ENCODE peak calls at places on chromosomes 2 and 18, in six cellular contexts. One of them, this sample, is unnamed.
A peak's percentile ranks its signal among the peaks of the same experiment; 100 is the strongest.

GRCh38 chr2:110099471-110100225 is 16.0 kb downstream of the MALL start:
- DNase-seq in neural progenitor cell: no peak
- DNase-seq in right cardiac atrium: no peak
- DNase-seq in SJSA1: no peak
- DNase-seq in neuronal stem cell: no peak
- DNase-seq in CD4-positive, alpha-beta T cell: no peak
- DNase-seq in this sample: no peak

GRCh38 chr2:217886720-217887309 is 116.0 kb downstream of the TNS1 start:
- DNase-seq in right cardiac atrium: peak; percentile 80
- DNase-seq in neuronal stem cell: peak; percentile 76
- DNase-seq in SJSA1: peak; percentile 74
- DNase-seq in CD4-positive, alpha-beta T cell: peak; percentile 41
- DNase-seq in neural progenitor cell: peak; percentile 87
- DNase-seq in this sample: peak; percentile 82

GRCh38 chr18:45481846-45482245 is 133.4 kb upstream of the SLC14A2 start:
- DNase-seq in right cardiac atrium: no peak
- DNase-seq in neural progenitor cell: no peak
- DNase-seq in CD4-positive, alpha-beta T cell: no peak
- DNase-seq in neuronal stem cell: no peak
- DNase-seq in SJSA1: no peak
- DNase-seq in this sample: no peak

GRCh38 chr2:128438091-128438490 is 119.4 kb upstream of the HS6ST1 start:
- DNase-seq in CD4-positive, alpha-beta T cell: no peak
- DNase-seq in SJSA1: peak; percentile 41
- DNase-seq in right cardiac atrium: no peak
- DNase-seq in neural progenitor cell: no peak
- DNase-seq in neuronal stem cell: no peak
- DNase-seq in this sample: no peak

GRCh38 chr18:50802133-50802532 is 17.7 kb downstream of the MRO start:
- DNase-seq in CD4-positive, alpha-beta T cell: no peak
- DNase-seq in neuronal stem cell: no peak
- DNase-seq in right cardiac atrium: no peak
- DNase-seq in neural progenitor cell: no peak
- DNase-seq in SJSA1: no peak
- DNase-seq in this sample: no peak

GRCh38 chr2:11676640-11677039 is 6.6 kb upstream of the NTSR2 start:
- DNase-seq in SJSA1: no peak
- DNase-seq in neural progenitor cell: no peak
- DNase-seq in CD4-positive, alpha-beta T cell: no peak
- DNase-seq in right cardiac atrium: no peak
- DNase-seq in neuronal stem cell: no peak
- DNase-seq in this sample: no peak

GRCh38 chr2:8566788-8567468 is 114.9 kb upstream of the ID2 start:
- DNase-seq in CD4-positive, alpha-beta T cell: no peak
- DNase-seq in neural progenitor cell: no peak
- DNase-seq in right cardiac atrium: peak; percentile 74
- DNase-seq in SJSA1: no peak
- DNase-seq in neuronal stem cell: no peak
- DNase-seq in this sample: no peak

GRCh38 chr2:17311771-17312511 is 206.3 kb downstream of the RAD51AP2 start:
- DNase-seq in neural progenitor cell: no peak
- DNase-seq in neuronal stem cell: no peak
- DNase-seq in SJSA1: no peak
- DNase-seq in right cardiac atrium: no peak
- DNase-seq in CD4-positive, alpha-beta T cell: no peak
- DNase-seq in this sample: no peak

GRCh38 chr2:205022751-205023150 is 477.5 kb downstream of the PARD3B start:
- DNase-seq in SJSA1: no peak
- DNase-seq in right cardiac atrium: no peak
- DNase-seq in neuronal stem cell: no peak
- DNase-seq in neural progenitor cell: no peak
- DNase-seq in CD4-positive, alpha-beta T cell: no peak
- DNase-seq in this sample: no peak

GRCh38 chr2:9637330-9637729 is 6.5 kb upstream of the YWHAQ start:
- DNase-seq in right cardiac atrium: no peak
- DNase-seq in CD4-positive, alpha-beta T cell: no peak
- DNase-seq in neuronal stem cell: no peak
- DNase-seq in neural progenitor cell: peak; percentile 25
- DNase-seq in SJSA1: no peak
- DNase-seq in this sample: no peak

GRCh38 chr2:29195796-29196195 is 80.6 kb downstream of the CLIP4 start:
- DNase-seq in neural progenitor cell: no peak
- DNase-seq in SJSA1: no peak
- DNase-seq in CD4-positive, alpha-beta T cell: no peak
- DNase-seq in neuronal stem cell: no peak
- DNase-seq in right cardiac atrium: no peak
- DNase-seq in this sample: no peak

GRCh38 chr2:238638982-238639341 is 208.9 kb upstream of the TWIST2 start:
- DNase-seq in right cardiac atrium: no peak
- DNase-seq in SJSA1: no peak
- DNase-seq in neuronal stem cell: no peak
- DNase-seq in neural progenitor cell: no peak
- DNase-seq in CD4-positive, alpha-beta T cell: no peak
- DNase-seq in this sample: no peak

GRCh38 chr2:241943209-241943850 is 73.8 kb downstream of the RTP5 start:
- DNase-seq in neuronal stem cell: no peak
- DNase-seq in neural progenitor cell: no peak
- DNase-seq in SJSA1: no peak
- DNase-seq in right cardiac atrium: no peak
- DNase-seq in CD4-positive, alpha-beta T cell: no peak
- DNase-seq in this sample: no peak

GRCh38 chr2:120338015-120338414 is 7.9 kb upstream of the INHBB start:
- DNase-seq in SJSA1: no peak
- DNase-seq in neuronal stem cell: no peak
- DNase-seq in neural progenitor cell: no peak
- DNase-seq in CD4-positive, alpha-beta T cell: no peak
- DNase-seq in right cardiac atrium: no peak
- DNase-seq in this sample: no peak

GRCh38 chr2:238141541-238142318 is 3.3 kb downstream of the KLHL30 start:
- DNase-seq in CD4-positive, alpha-beta T cell: no peak
- DNase-seq in SJSA1: peak; percentile 89
- DNase-seq in right cardiac atrium: peak; percentile 71
- DNase-seq in neuronal stem cell: no peak
- DNase-seq in neural progenitor cell: no peak
- DNase-seq in this sample: no peak

GRCh38 chr2:130768191-130768855 is 13.0 kb downstream of the AMER3 start:
- DNase-seq in neural progenitor cell: no peak
- DNase-seq in SJSA1: no peak
- DNase-seq in CD4-positive, alpha-beta T cell: no peak
- DNase-seq in neuronal stem cell: no peak
- DNase-seq in right cardiac atrium: no peak
- DNase-seq in this sample: no peak

GRCh38 chr18:37309059-37309458 is 256.5 kb downstream of the CELF4 start:
- DNase-seq in neuronal stem cell: no peak
- DNase-seq in neural progenitor cell: no peak
- DNase-seq in CD4-positive, alpha-beta T cell: no peak
- DNase-seq in right cardiac atrium: no peak
- DNase-seq in SJSA1: no peak
- DNase-seq in this sample: no peak

GRCh38 chr2:5695641-5696350 is 3.6 kb downstream of the SOX11 start:
- DNase-seq in SJSA1: no peak
- DNase-seq in neuronal stem cell: no peak
- DNase-seq in CD4-positive, alpha-beta T cell: no peak
- DNase-seq in right cardiac atrium: no peak
- DNase-seq in neural progenitor cell: peak; percentile 65
- DNase-seq in this sample: peak; percentile 8

GRCh38 chr2:203730076-203730729 is 23.8 kb downstream of the CD28 start:
- DNase-seq in CD4-positive, alpha-beta T cell: no peak
- DNase-seq in neural progenitor cell: no peak
- DNase-seq in right cardiac atrium: no peak
- DNase-seq in SJSA1: no peak
- DNase-seq in neuronal stem cell: no peak
- DNase-seq in this sample: no peak

GRCh38 chr2:13662055-13662454 is 945.3 kb downstream of the TRIB2 start:
- DNase-seq in CD4-positive, alpha-beta T cell: no peak
- DNase-seq in SJSA1: no peak
- DNase-seq in neuronal stem cell: no peak
- DNase-seq in neural progenitor cell: no peak
- DNase-seq in right cardiac atrium: no peak
- DNase-seq in this sample: no peak

GRCh38 chr2:158501301-158501700 is 44.5 kb downstream of the PKP4 start:
- DNase-seq in right cardiac atrium: peak; percentile 81
- DNase-seq in neuronal stem cell: no peak
- DNase-seq in CD4-positive, alpha-beta T cell: no peak
- DNase-seq in neural progenitor cell: no peak
- DNase-seq in SJSA1: no peak
- DNase-seq in this sample: peak; percentile 61

GRCh38 chr18:3040881-3041280 is 27.9 kb upstream of the LPIN2 start:
- DNase-seq in CD4-positive, alpha-beta T cell: no peak
- DNase-seq in right cardiac atrium: no peak
- DNase-seq in neural progenitor cell: no peak
- DNase-seq in neuronal stem cell: no peak
- DNase-seq in SJSA1: no peak
- DNase-seq in this sample: no peak

GRCh38 chr2:226963528-226963927 is 127.7 kb downstream of the RHBDD1 start:
- DNase-seq in SJSA1: no peak
- DNase-seq in right cardiac atrium: no peak
- DNase-seq in neuronal stem cell: no peak
- DNase-seq in CD4-positive, alpha-beta T cell: no peak
- DNase-seq in neural progenitor cell: peak; percentile 19
- DNase-seq in this sample: no peak

GRCh38 chr2:181581534-181581933 is 75.4 kb downstream of the CERKL start:
- DNase-seq in CD4-positive, alpha-beta T cell: no peak
- DNase-seq in SJSA1: no peak
- DNase-seq in right cardiac atrium: no peak
- DNase-seq in neuronal stem cell: no peak
- DNase-seq in neural progenitor cell: peak; percentile 9
- DNase-seq in this sample: no peak

GRCh38 chr18:51890762-51891161 is 449.2 kb upstream of the DCC start:
- DNase-seq in right cardiac atrium: no peak
- DNase-seq in CD4-positive, alpha-beta T cell: no peak
- DNase-seq in neuronal stem cell: no peak
- DNase-seq in neural progenitor cell: no peak
- DNase-seq in SJSA1: no peak
- DNase-seq in this sample: no peak

DNA sequence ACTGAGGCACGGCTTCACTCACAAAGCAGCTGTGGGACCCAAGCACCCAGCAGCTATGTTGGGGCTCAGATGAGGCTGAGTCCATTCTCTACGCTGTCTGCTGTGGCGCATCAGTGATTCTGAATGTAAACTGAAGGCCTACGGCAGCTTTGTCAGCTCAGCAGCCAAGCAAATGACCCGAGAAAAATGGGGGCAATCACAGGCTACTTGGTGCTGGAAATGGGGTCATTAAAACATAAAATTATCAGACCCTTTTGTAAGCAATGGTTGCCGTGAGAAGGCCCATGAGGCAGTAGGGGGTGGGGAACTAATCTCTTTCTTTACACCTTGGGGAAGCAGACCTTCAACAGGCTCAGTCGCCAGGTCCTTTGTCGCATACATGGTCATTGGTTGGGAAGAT is 83.9 kb upstream of the ZCCHC2 start:
- DNase-seq in right cardiac atrium: no peak
- DNase-seq in neuronal stem cell: no peak
- DNase-seq in neural progenitor cell: no peak
- DNase-seq in SJSA1: no peak
- DNase-seq in CD4-positive, alpha-beta T cell: no peak
- DNase-seq in this sample: no peak
- H3K27ac ChIP-seq in right cardiac atrium: no peak overlapping the region
- H3K27ac ChIP-seq in neuronal stem cell: no peak overlapping the region
- H3K27ac ChIP-seq in neural progenitor cell: no peak overlapping the region
- H3K27ac ChIP-seq in SJSA1: no peak overlapping the region
- H3K27ac ChIP-seq in CD4-positive, alpha-beta T cell: no peak overlapping the region
- H3K27ac ChIP-seq in this sample: no peak overlapping the region

DNA sequence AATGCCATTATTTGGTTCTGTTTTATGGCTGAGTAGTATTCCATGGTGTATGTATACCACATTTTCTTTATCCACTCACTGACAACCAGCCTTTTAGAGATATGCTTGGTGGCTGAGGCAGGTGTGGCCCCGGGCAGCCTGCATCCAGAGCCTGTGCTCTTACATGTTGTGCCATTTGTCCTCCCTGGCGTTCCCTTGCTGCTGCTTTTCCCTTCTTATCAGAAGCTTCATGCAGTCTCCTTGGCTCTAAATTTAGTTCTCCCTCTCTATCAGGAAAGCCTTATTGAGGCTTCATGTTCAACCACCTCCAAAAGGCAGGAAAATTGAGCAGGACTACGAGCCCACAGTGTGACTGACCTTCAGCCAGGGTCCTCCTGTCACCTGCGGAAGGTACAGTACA is 131.7 kb upstream of the ITGA6 start:
- DNase-seq in neural progenitor cell: no peak
- DNase-seq in neuronal stem cell: no peak
- DNase-seq in right cardiac atrium: no peak
- DNase-seq in CD4-positive, alpha-beta T cell: no peak
- DNase-seq in SJSA1: no peak
- DNase-seq in this sample: no peak
- H3K27ac ChIP-seq in neural progenitor cell: no peak overlapping the region
- H3K27ac ChIP-seq in neuronal stem cell: no peak overlapping the region
- H3K27ac ChIP-seq in right cardiac atrium: no peak overlapping the region
- H3K27ac ChIP-seq in CD4-positive, alpha-beta T cell: no peak overlapping the region
- H3K27ac ChIP-seq in SJSA1: no peak overlapping the region
- H3K27ac ChIP-seq in this sample: no peak overlapping the region

DNA sequence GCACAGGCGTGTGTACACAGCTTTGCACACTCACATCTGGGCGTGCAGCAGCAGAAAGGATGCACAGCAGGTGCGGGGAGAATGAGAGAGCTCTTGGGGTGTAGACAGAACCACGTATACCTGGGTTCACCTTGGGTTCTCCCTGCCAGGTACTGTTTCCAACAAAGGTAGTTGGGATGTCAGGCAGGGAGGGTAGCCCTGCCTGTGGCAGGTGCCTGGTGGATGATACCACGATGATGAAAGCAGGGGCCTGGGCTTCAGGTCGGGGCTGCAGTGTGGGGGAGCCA is 6.5 kb upstream of the ARID5A start:
- DNase-seq in right cardiac atrium: no peak
- DNase-seq in neuronal stem cell: no peak
- DNase-seq in SJSA1: no peak
- DNase-seq in neural progenitor cell: no peak
- DNase-seq in CD4-positive, alpha-beta T cell: no peak
- DNase-seq in this sample: no peak
- H3K27ac ChIP-seq in right cardiac atrium: no peak overlapping the region
- H3K27ac ChIP-seq in neuronal stem cell: no peak overlapping the region
- H3K27ac ChIP-seq in SJSA1: no peak overlapping the region
- H3K27ac ChIP-seq in neural progenitor cell: no peak overlapping the region
- H3K27ac ChIP-seq in CD4-positive, alpha-beta T cell: no peak overlapping the region
- H3K27ac ChIP-seq in this sample: peak overlapping the region; percentile 95

GRCh38 chr2:172439911-172440310 is 12.5 kb downstream of the ITGA6 start:
- DNase-seq in neural progenitor cell: no peak
- DNase-seq in CD4-positive, alpha-beta T cell: no peak
- DNase-seq in neuronal stem cell: no peak
- DNase-seq in right cardiac atrium: no peak
- DNase-seq in SJSA1: no peak
- DNase-seq in this sample: no peak
- H3K27ac ChIP-seq in neural progenitor cell: no peak overlapping the region
- H3K27ac ChIP-seq in CD4-positive, alpha-beta T cell: no peak overlapping the region
- H3K27ac ChIP-seq in neuronal stem cell: no peak overlapping the region
- H3K27ac ChIP-seq in right cardiac atrium: no peak overlapping the region
- H3K27ac ChIP-seq in SJSA1: peak overlapping the region; percentile 36
- H3K27ac ChIP-seq in this sample: no peak overlapping the region

GRCh38 chr2:59342166-59342565 is 1101.0 kb upstream of the FANCL start:
- DNase-seq in neural progenitor cell: peak; percentile 70
- DNase-seq in CD4-positive, alpha-beta T cell: no peak
- DNase-seq in SJSA1: no peak
- DNase-seq in right cardiac atrium: no peak
- DNase-seq in neuronal stem cell: peak; percentile 11
- DNase-seq in this sample: no peak
- H3K27ac ChIP-seq in neural progenitor cell: peak overlapping the region; percentile 54
- H3K27ac ChIP-seq in CD4-positive, alpha-beta T cell: no peak overlapping the region
- H3K27ac ChIP-seq in SJSA1: no peak overlapping the region
- H3K27ac ChIP-seq in right cardiac atrium: no peak overlapping the region
- H3K27ac ChIP-seq in neuronal stem cell: no peak overlapping the region
- H3K27ac ChIP-seq in this sample: no peak overlapping the region

This sample was measured in heart right ventricle.